ENCODE peak calls at places on chromosomes 12 and 14, in eight cellular contexts. M, U, Q, F, Y, L, W and H are unnamed samples.

GRCh38 chr14:101340556-101340955 is 220.7 kb upstream of the DIO3 start:
- DNase-seq in Q (no peak), M (no peak), L (no peak), U (no peak), W (no peak), Y (no peak), F (no peak), H (no peak)

GRCh38 chr12:108756421-108756820 is 25.1 kb upstream of the CORO1C start:
- DNase-seq in M (no peak), L (no peak), W (no peak), U (no peak), Q (no peak), Y (no peak), F (no peak), H (no peak)

GRCh38 chr12:14238224-14238792 is 127.2 kb upstream of the ATF7IP start:
- DNase-seq in W (no peak), Y (no peak), L (no peak), Q (peak; percentile 39), U (no peak), F (no peak), M (no peak), H (no peak)

GRCh38 chr12:78121969-78122610 is 291.4 kb downstream of the NAV3 start:
- DNase-seq in M (no peak), Q (no peak), U (no peak), Y (no peak), F (no peak), L (no peak), W (no peak), H (no peak)

GRCh38 chr12:48350249-48351021 is at the start of gene ZNF641:
- DNase-seq in W (peak; percentile 85), Q (peak; percentile 77), U (peak; percentile 42), F (peak; percentile 85), L (no peak), Y (peak; percentile 58), M (peak; percentile 88), H (peak; percentile 90)

GRCh38 chr12:109088818-109089217 is 4.5 kb downstream of the ALKBH2 start:
- DNase-seq in Q (no peak), U (no peak), F (no peak), L (no peak), W (no peak), Y (no peak), M (no peak), H (no peak)

GRCh38 chr12:79191391-79191790 is 326.8 kb downstream of the SYT1 start:
- DNase-seq in W (no peak), Q (no peak), U (no peak), Y (no peak), M (no peak), F (no peak), L (no peak), H (no peak)

GRCh38 chr12:93380480-93381121 is 2.9 kb downstream of the NUDT4 start:
- DNase-seq in L (no peak), M (no peak), Y (no peak), W (no peak), U (no peak), Q (peak; percentile 40), F (no peak), H (peak; percentile 19)

GRCh38 chr12:22313276-22313995 is 21.1 kb downstream of the ST8SIA1 start:
- DNase-seq in L (no peak), Q (no peak), F (no peak), U (no peak), Y (no peak), W (no peak), M (no peak), H (no peak)

GRCh38 chr14:63286071-63286470 is 32.7 kb downstream of the GPHB5 start:
- DNase-seq in L (no peak), F (no peak), Q (no peak), M (no peak), Y (no peak), W (no peak), U (no peak), H (no peak)

GRCh38 chr14:93733646-93734045 is 54.6 kb downstream of the PRIMA1 start:
- DNase-seq in W (no peak), F (no peak), L (no peak), Y (no peak), U (no peak), Q (no peak), M (no peak), H (no peak)

GRCh38 chr12:42360747-42361403 is 34.9 kb downstream of the PPHLN1 start:
- DNase-seq in W (no peak), Q (no peak), F (no peak), U (no peak), L (no peak), M (no peak), Y (no peak), H (no peak)

GRCh38 chr12:12133785-12134184 is 63.0 kb downstream of the BCL2L14 start:
- DNase-seq in L (no peak), Q (no peak), W (no peak), Y (no peak), U (no peak), F (no peak), M (no peak), H (no peak)

GRCh38 chr12:65882504-65882903 is 58.2 kb downstream of the HMGA2 start:
- DNase-seq in W (no peak), Q (no peak), F (no peak), U (no peak), Y (no peak), L (no peak), M (no peak), H (no peak)